ENCODE peak calls at places on chromosomes 3 and 15, in five cellular contexts. B is HCT116, P is A673, T is hepatocyte, E is PC-9. Y is an unnamed sample.

GRCh38 chr15:57680021-57680420 is 26.5 kb upstream of the POLR2M start:
- DNase-seq in B (no peak), P (no peak), T (peak), E (peak), Y (no peak)

GRCh38 chr3:156675744-156676466 is 1.5 kb downstream of the TIPARP start:
- DNase-seq in B (peak), P (peak), T (peak), E (peak), Y (no peak)

GRCh38 chr3:50600141-50600753 is 11.3 kb downstream of the CISH start:
- DNase-seq in B (no peak), P (no peak), T (no peak), E (no peak), Y (no peak)

GRCh38 chr15:84969257-84969656 is 12.4 kb upstream of the PDE8A start:
- DNase-seq in B (no peak), P (no peak), T (no peak), E (no peak), Y (no peak)

GRCh38 chr3:37765591-37766219 is 96.0 kb upstream of the CTDSPL start:
- DNase-seq in B (no peak), P (no peak), T (peak), E (no peak), Y (no peak)

GRCh38 chr15:65101418-65101890 is 13.5 kb downstream of the UBAP1L start:
- DNase-seq in B (peak), P (peak), T (peak), E (no peak), Y (peak)

GRCh38 chr3:144590854-144591253 is 619.2 kb downstream of the DIPK2A start:
- DNase-seq in B (no peak), P (peak), T (peak), E (no peak), Y (no peak)

GRCh38 chr3:77825045-77825827 is 785.3 kb downstream of the ROBO2 start:
- DNase-seq in B (no peak), P (no peak), T (peak), E (peak), Y (peak)

GRCh38 chr15:48559270-48559669 is 86.2 kb downstream of the FBN1 start:
- DNase-seq in B (no peak), P (peak), T (peak), E (no peak), Y (no peak)

GRCh38 chr15:69578792-69579587 is 126.4 kb downstream of the RPLP1 start:
- DNase-seq in B (no peak), P (no peak), T (no peak), E (peak), Y (no peak)

DNA sequence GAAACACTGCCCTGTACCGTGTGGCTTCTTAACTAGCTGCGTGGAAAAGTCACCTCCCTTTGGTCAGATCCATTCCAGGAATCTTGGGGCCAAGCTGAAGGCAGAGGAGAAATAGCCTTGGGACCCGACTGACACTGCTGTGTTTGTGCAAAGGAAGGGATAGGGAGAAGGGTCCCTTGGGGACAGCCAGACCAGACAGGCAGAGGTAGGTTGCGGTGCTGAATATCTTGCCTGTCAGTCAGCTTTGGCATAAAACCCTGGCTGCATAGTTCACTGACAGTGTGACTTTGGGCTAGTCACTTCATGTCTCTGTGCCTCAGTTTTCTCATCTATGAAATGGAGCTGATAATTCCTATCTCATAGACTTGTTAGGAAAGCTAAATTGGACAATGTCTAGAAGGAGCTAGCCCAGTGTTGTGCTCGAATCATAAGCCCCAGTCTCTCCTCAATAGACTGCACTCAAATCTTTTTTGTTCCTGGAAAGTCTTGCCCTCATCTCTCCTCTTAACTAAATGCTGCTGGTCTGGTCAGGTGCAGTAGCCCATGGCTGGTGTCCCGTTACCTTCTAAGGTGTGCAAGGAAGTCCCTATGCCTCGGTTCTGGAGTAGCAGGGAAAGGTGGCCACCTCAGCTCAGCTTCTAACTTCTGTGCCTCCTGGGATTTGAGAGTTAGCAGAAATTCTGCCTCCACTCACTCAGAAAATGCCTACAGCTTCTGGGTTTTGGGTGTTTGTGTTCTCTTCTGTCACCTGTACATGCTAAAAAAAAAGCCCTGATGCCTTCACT is 25.8 kb downstream of the FGD5 start:
- DNase-seq in B (no peak), P (no peak), T (no peak), E (no peak), Y (no peak)
- TF ChIP-seq EZH2 in B (no peak), P (no peak), T (no peak), E (no peak), Y (no peak)

GRCh38 chr15:73049564-73050215 is 2.6 kb upstream of the NEO1 start:
- DNase-seq in B (no peak), P (no peak), T (no peak), E (no peak), Y (no peak)

GRCh38 chr15:73051402-73051810 is 857 bp upstream of the NEO1 start:
- DNase-seq in B (no peak), P (peak), T (no peak), E (no peak), Y (no peak)

GRCh38 chr15:73048624-73049295 is 3.5 kb upstream of the NEO1 start:
- DNase-seq in B (no peak), P (no peak), T (no peak), E (no peak), Y (no peak)

GRCh38 chr15:73051811-73052678 is at the start of gene NEO1:
- DNase-seq in B (peak), P (peak), T (peak), E (no peak), Y (peak)

GRCh38 chr15:73050561-73051297 is 1.5 kb upstream of the NEO1 start:
- DNase-seq in B (no peak), P (no peak), T (no peak), E (no peak), Y (no peak)
- TF ChIP-seq EZH2 in B (no peak), P (no peak), T (no peak), E (no peak), Y (no peak)

GRCh38 chr3:195662-196061 is 901 bp upstream of the CHL1 start:
- DNase-seq in B (no peak), P (no peak), T (no peak), E (no peak), Y (no peak)

GRCh38 chr3:199815-200214 is 3.3 kb downstream of the CHL1 start:
- DNase-seq in B (no peak), P (no peak), T (no peak), E (no peak), Y (no peak)

GRCh38 chr3:197154-197855 is 742 bp downstream of the CHL1 start:
- DNase-seq in B (no peak), P (no peak), T (peak), E (no peak), Y (no peak)

GRCh38 chr3:196322-197153 is at the start of gene CHL1:
- DNase-seq in B (no peak), P (no peak), T (peak), E (no peak), Y (no peak)

GRCh38 chr3:197891-198491 is 1.4 kb downstream of the CHL1 start:
- DNase-seq in B (no peak), P (peak), T (peak), E (no peak), Y (no peak)
- TF ChIP-seq EZH2 in B (no peak), P (no peak), T (peak), E (no peak), Y (no peak)

GRCh38 chr3:123448503-123449091 is at the start of gene ADCY5:
- DNase-seq in B (no peak), P (no peak), T (peak), E (no peak), Y (no peak)

GRCh38 chr3:123447749-123448502 is 964 bp downstream of the ADCY5 start:
- DNase-seq in B (no peak), P (no peak), T (peak), E (no peak), Y (no peak)

GRCh38 chr3:123451186-123451585 is 2.3 kb upstream of the ADCY5 start:
- DNase-seq in B (no peak), P (no peak), T (no peak), E (peak), Y (no peak)

GRCh38 chr3:123449092-123449985 is 449 bp upstream of the ADCY5 start:
- DNase-seq in B (no peak), P (peak), T (peak), E (no peak), Y (peak)

DNA sequence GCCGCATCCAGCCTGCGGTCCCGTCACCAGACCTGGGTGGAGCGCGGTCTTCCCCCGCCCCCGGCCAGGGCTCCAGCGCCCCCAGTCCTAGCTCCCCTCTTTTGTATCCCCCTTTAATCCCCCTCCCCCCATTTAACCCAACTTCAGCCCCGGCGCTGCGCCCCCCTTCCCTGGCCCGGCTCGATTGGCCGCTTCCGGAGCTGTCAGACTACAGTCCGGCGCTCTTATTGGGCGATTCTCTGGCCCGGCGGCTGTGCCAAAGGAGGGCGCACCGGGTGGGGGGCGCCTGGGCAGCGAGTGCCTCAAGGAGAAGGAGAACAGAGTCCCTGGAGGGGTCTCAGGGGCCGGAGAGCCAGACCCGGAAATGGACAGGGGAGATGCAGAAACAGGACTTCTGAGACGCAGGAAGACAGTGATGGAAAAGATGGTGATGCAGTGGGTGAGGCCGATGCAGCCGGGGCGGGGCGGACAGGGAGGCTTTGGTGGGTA is 1.1 kb upstream of the ADCY5 start:
- DNase-seq in B (no peak), P (no peak), T (peak), E (no peak), Y (no peak)
- TF ChIP-seq EZH2 in B (no peak), P (no peak), T (no peak), E (no peak), Y (no peak)

GRCh38 chr15:45114076-45114750 is at the start of the genes DUOX2 and DUOXA2:
- DNase-seq in B (no peak), P (peak), T (peak), E (no peak), Y (peak)
- TF ChIP-seq EZH2 in B (no peak), P (no peak), T (peak), E (no peak), Y (no peak)

DNA sequence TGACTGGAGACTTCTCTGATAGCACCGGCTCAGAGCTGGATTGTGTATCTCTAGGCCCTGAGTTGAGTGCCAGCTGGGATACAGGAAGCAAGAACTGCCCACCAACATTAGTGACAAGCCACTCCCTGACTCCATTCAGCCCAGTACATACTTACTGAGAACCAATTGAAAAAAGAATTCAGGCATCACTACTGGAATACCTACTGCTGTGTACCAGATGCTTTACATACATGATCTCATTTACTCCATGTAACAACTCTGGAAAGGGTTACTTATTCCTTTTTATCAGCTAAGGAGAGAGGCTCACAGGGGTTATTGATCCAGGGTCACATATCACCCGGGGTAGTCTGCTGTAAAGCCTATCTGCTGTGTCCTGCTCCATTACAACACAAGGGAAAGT is 1.3 kb upstream of the SYN2 start:
- DNase-seq in B (no peak), P (no peak), T (no peak), E (no peak), Y (no peak)
- TF ChIP-seq EZH2 in B (no peak), P (no peak), T (no peak), E (no peak), Y (no peak)